ENCODE peak calls at places on chromosome 15, in ten cellular contexts. One of them, this sample, is unnamed.

GRCh38 chr15:68487087-68487843 is 55.3 kb upstream of the ITGA11 start:
- DNase-seq in transverse colon: no peak
- DNase-seq in PC-3: no peak
- DNase-seq in spleen: no peak
- DNase-seq in K562: no peak
- DNase-seq in stomach: no peak
- DNase-seq in body of pancreas: no peak
- DNase-seq in upper lobe of left lung: no peak
- DNase-seq in coronary artery: no peak
- DNase-seq in choroid plexus epithelial cell: peak
- DNase-seq in this sample: no peak

GRCh38 chr15:49467782-49468181 is 44.7 kb downstream of the FGF7 start:
- DNase-seq in upper lobe of left lung: no peak
- DNase-seq in spleen: no peak
- DNase-seq in stomach: no peak
- DNase-seq in transverse colon: no peak
- DNase-seq in PC-3: no peak
- DNase-seq in body of pancreas: no peak
- DNase-seq in coronary artery: no peak
- DNase-seq in choroid plexus epithelial cell: peak
- DNase-seq in K562: no peak
- DNase-seq in this sample: no peak

GRCh38 chr15:65920825-65921309 is 51.6 kb downstream of the RAB11A start:
- DNase-seq in choroid plexus epithelial cell: no peak
- DNase-seq in K562: no peak
- DNase-seq in coronary artery: no peak
- DNase-seq in spleen: no peak
- DNase-seq in transverse colon: no peak
- DNase-seq in upper lobe of left lung: no peak
- DNase-seq in body of pancreas: no peak
- DNase-seq in PC-3: no peak
- DNase-seq in stomach: no peak
- DNase-seq in this sample: no peak

GRCh38 chr15:71962537-71962936 is 152.2 kb downstream of the NR2E3 start:
- DNase-seq in transverse colon: no peak
- DNase-seq in K562: no peak
- DNase-seq in PC-3: peak
- DNase-seq in coronary artery: no peak
- DNase-seq in upper lobe of left lung: no peak
- DNase-seq in body of pancreas: no peak
- DNase-seq in choroid plexus epithelial cell: no peak
- DNase-seq in spleen: no peak
- DNase-seq in stomach: no peak
- DNase-seq in this sample: no peak

GRCh38 chr15:34847598-34847997 is 52.2 kb upstream of the ACTC1 start:
- DNase-seq in spleen: no peak
- DNase-seq in PC-3: no peak
- DNase-seq in coronary artery: no peak
- DNase-seq in transverse colon: no peak
- DNase-seq in K562: no peak
- DNase-seq in body of pancreas: no peak
- DNase-seq in choroid plexus epithelial cell: peak
- DNase-seq in stomach: no peak
- DNase-seq in upper lobe of left lung: no peak
- DNase-seq in this sample: no peak

GRCh38 chr15:75178171-75178937 is 23.3 kb upstream of the C15orf39 start:
- DNase-seq in upper lobe of left lung: peak
- DNase-seq in choroid plexus epithelial cell: peak
- DNase-seq in transverse colon: peak
- DNase-seq in stomach: peak
- DNase-seq in body of pancreas: peak
- DNase-seq in spleen: peak
- DNase-seq in coronary artery: no peak
- DNase-seq in PC-3: no peak
- DNase-seq in K562: peak
- DNase-seq in this sample: no peak

GRCh38 chr15:52529289-52529929 is 729 bp upstream of the MYO5A start:
- DNase-seq in transverse colon: peak
- DNase-seq in stomach: no peak
- DNase-seq in K562: no peak
- DNase-seq in spleen: peak
- DNase-seq in upper lobe of left lung: no peak
- DNase-seq in choroid plexus epithelial cell: no peak
- DNase-seq in coronary artery: no peak
- DNase-seq in PC-3: no peak
- DNase-seq in body of pancreas: no peak
- DNase-seq in this sample: no peak

GRCh38 chr15:41462396-41462795 is 31.3 kb upstream of the ITPKA start:
- DNase-seq in spleen: no peak
- DNase-seq in upper lobe of left lung: no peak
- DNase-seq in coronary artery: no peak
- DNase-seq in body of pancreas: no peak
- DNase-seq in choroid plexus epithelial cell: no peak
- DNase-seq in stomach: no peak
- DNase-seq in transverse colon: no peak
- DNase-seq in K562: no peak
- DNase-seq in PC-3: no peak
- DNase-seq in this sample: no peak

GRCh38 chr15:75761446-75762356 is 49.1 kb upstream of the CSPG4 start:
- DNase-seq in PC-3: no peak
- DNase-seq in spleen: peak
- DNase-seq in choroid plexus epithelial cell: no peak
- DNase-seq in body of pancreas: no peak
- DNase-seq in upper lobe of left lung: no peak
- DNase-seq in stomach: no peak
- DNase-seq in transverse colon: no peak
- DNase-seq in coronary artery: no peak
- DNase-seq in K562: no peak
- DNase-seq in this sample: no peak

GRCh38 chr15:61459785-61460707 is 230.9 kb upstream of the RORA start:
- DNase-seq in choroid plexus epithelial cell: peak
- DNase-seq in PC-3: peak
- DNase-seq in transverse colon: no peak
- DNase-seq in K562: no peak
- DNase-seq in stomach: no peak
- DNase-seq in upper lobe of left lung: no peak
- DNase-seq in body of pancreas: no peak
- DNase-seq in coronary artery: no peak
- DNase-seq in spleen: no peak
- DNase-seq in this sample: peak

GRCh38 chr15:75360391-75360790 is 8.0 kb downstream of the MAN2C1 start:
- DNase-seq in PC-3: no peak
- DNase-seq in transverse colon: no peak
- DNase-seq in coronary artery: no peak
- DNase-seq in K562: no peak
- DNase-seq in choroid plexus epithelial cell: no peak
- DNase-seq in body of pancreas: no peak
- DNase-seq in spleen: no peak
- DNase-seq in stomach: no peak
- DNase-seq in upper lobe of left lung: no peak
- DNase-seq in this sample: no peak

DNA sequence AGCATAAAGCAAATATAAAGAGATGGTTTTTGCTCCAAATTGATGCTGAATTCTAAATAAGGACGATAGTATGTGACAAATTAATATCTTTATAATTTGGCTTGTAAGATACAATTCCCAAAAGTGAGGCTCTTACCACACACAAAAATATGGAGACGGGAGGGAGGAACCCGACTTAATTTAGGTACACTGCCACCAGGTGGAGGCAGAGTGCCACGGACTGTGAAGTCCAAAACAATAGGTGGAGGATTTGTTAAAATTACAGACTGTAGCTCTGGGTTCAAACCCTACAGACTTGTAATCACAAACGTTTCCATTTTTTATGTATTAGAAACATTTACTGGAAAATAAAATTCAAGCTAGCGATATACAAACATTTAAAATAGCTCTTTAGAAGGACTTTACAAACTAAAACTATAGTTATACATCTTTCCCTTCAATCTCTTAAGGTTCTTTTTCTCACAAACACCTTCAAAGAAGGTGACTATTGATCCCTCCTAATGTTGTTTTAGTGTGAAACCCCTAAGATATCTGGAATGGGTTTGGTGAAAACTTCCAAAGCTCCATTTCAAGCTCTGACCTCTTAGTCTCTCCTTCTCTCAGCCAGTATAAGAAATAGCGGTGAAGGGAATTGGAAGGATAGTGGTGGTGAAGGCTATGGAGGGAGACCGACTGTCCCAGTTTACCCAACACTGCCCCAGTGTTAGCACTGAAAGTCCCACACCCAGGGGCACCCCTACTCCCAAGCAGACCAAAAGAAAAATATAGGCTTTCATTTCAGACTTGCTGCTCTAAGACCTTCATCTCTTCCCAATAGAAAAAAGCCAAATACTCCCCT is 89.7 kb downstream of the AQP9 start:
- DNase-seq in spleen: peak
- DNase-seq in stomach: peak
- DNase-seq in coronary artery: no peak
- DNase-seq in transverse colon: peak
- DNase-seq in choroid plexus epithelial cell: peak
- DNase-seq in PC-3: peak
- DNase-seq in K562: peak
- DNase-seq in body of pancreas: peak
- DNase-seq in upper lobe of left lung: no peak
- DNase-seq in this sample: peak
- TF ChIP-seq CTCF in spleen: peak
- TF ChIP-seq CTCF in stomach: peak
- TF ChIP-seq CTCF in coronary artery: peak
- TF ChIP-seq CTCF in transverse colon: peak
- TF ChIP-seq CTCF in choroid plexus epithelial cell: peak
- TF ChIP-seq CTCF in PC-3: peak
- TF ChIP-seq CTCF in K562: peak
- TF ChIP-seq CTCF in body of pancreas: peak
- TF ChIP-seq CTCF in upper lobe of left lung: peak
- TF ChIP-seq CTCF in this sample: peak

GRCh38 chr15:89828324-89829145 is 13.9 kb upstream of the ANPEP start:
- DNase-seq in transverse colon: peak
- DNase-seq in body of pancreas: peak
- DNase-seq in spleen: no peak
- DNase-seq in K562: no peak
- DNase-seq in PC-3: no peak
- DNase-seq in upper lobe of left lung: no peak
- DNase-seq in coronary artery: no peak
- DNase-seq in stomach: peak
- DNase-seq in choroid plexus epithelial cell: peak
- DNase-seq in this sample: no peak
- H3K4me3 ChIP-seq in transverse colon: no peak
- H3K4me3 ChIP-seq in body of pancreas: no peak
- H3K4me3 ChIP-seq in spleen: no peak
- H3K4me3 ChIP-seq in K562: no peak
- H3K4me3 ChIP-seq in PC-3: no peak
- H3K4me3 ChIP-seq in upper lobe of left lung: no peak
- H3K4me3 ChIP-seq in coronary artery: no peak
- H3K4me3 ChIP-seq in stomach: no peak
- H3K4me3 ChIP-seq in choroid plexus epithelial cell: no peak
- H3K4me3 ChIP-seq in this sample: no peak

GRCh38 chr15:29126821-29127461 is 142.7 kb downstream of the NSMCE3 start:
- DNase-seq in coronary artery: no peak
- DNase-seq in upper lobe of left lung: peak
- DNase-seq in spleen: peak
- DNase-seq in body of pancreas: no peak
- DNase-seq in choroid plexus epithelial cell: no peak
- DNase-seq in PC-3: no peak
- DNase-seq in K562: peak
- DNase-seq in transverse colon: no peak
- DNase-seq in stomach: no peak
- DNase-seq in this sample: no peak
- TF ChIP-seq CTCF in coronary artery: no peak
- TF ChIP-seq CTCF in upper lobe of left lung: no peak
- TF ChIP-seq CTCF in spleen: no peak
- TF ChIP-seq CTCF in body of pancreas: no peak
- TF ChIP-seq CTCF in choroid plexus epithelial cell: peak
- TF ChIP-seq CTCF in PC-3: peak
- TF ChIP-seq CTCF in K562: peak
- TF ChIP-seq CTCF in transverse colon: no peak
- TF ChIP-seq CTCF in stomach: no peak
- TF ChIP-seq CTCF in this sample: peak

GRCh38 chr15:90002428-90002844 is 1.3 kb downstream of the ZNF710 start:
- DNase-seq in coronary artery: no peak
- DNase-seq in spleen: peak
- DNase-seq in choroid plexus epithelial cell: peak
- DNase-seq in PC-3: peak
- DNase-seq in stomach: no peak
- DNase-seq in transverse colon: peak
- DNase-seq in K562: no peak
- DNase-seq in body of pancreas: peak
- DNase-seq in upper lobe of left lung: peak
- DNase-seq in this sample: no peak

GRCh38 chr15:90000175-90000923 is 775 bp upstream of the ZNF710 start:
- DNase-seq in PC-3: no peak
- DNase-seq in stomach: no peak
- DNase-seq in coronary artery: no peak
- DNase-seq in spleen: peak
- DNase-seq in upper lobe of left lung: peak
- DNase-seq in K562: no peak
- DNase-seq in body of pancreas: peak
- DNase-seq in transverse colon: peak
- DNase-seq in choroid plexus epithelial cell: peak
- DNase-seq in this sample: no peak

GRCh38 chr15:90001062-90001682 is at the start of gene ZNF710:
- DNase-seq in spleen: peak
- DNase-seq in K562: peak
- DNase-seq in body of pancreas: peak
- DNase-seq in choroid plexus epithelial cell: peak
- DNase-seq in PC-3: peak
- DNase-seq in upper lobe of left lung: peak
- DNase-seq in coronary artery: no peak
- DNase-seq in stomach: no peak
- DNase-seq in transverse colon: peak
- DNase-seq in this sample: peak

GRCh38 chr15:90003736-90004135 is 2.6 kb downstream of the ZNF710 start:
- DNase-seq in PC-3: no peak
- DNase-seq in transverse colon: no peak
- DNase-seq in body of pancreas: no peak
- DNase-seq in coronary artery: no peak
- DNase-seq in upper lobe of left lung: no peak
- DNase-seq in spleen: no peak
- DNase-seq in stomach: no peak
- DNase-seq in choroid plexus epithelial cell: no peak
- DNase-seq in K562: no peak
- DNase-seq in this sample: no peak

DNA sequence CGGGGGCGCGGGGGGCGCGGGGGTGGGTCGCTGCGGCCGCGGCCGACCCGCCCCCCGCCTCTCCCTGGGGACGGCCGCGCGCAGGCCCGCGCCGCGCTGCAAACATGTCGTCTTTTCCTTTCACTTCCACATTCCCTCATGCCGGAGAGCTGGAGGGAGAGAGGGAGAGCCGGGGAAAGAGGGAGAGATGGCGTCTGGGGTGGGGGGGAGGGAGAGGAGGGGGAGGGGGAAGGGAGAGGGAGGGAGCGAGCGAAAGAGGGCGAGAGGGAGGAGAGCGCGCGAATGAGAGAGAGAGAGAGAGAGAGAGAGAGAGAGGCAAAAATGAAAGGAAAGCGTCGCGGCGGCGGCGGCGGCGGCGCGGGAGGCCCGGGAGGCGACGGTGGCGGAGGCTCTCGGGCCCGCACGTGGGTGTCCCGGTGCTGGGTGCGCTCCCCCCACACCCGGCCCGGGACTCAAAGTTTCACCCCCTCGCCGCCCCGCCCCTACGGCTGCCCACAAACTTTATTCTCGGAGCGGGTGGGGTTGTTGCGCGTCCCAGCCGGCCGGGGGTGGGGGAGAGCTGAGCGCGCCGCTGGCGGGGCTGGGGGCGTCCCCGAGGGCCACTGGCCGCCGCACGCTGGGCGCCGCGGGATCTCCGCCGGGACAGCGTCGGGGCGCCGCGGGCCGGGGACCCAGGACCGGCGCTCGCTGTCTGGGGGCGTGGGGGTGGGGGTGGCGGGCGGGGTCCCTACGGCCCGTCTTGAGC is 731 bp downstream of the ZNF710 start:
- DNase-seq in K562: peak
- DNase-seq in choroid plexus epithelial cell: peak
- DNase-seq in transverse colon: peak
- DNase-seq in upper lobe of left lung: peak
- DNase-seq in body of pancreas: peak
- DNase-seq in stomach: peak
- DNase-seq in coronary artery: no peak
- DNase-seq in PC-3: peak
- DNase-seq in spleen: peak
- DNase-seq in this sample: no peak
- H3K4me3 ChIP-seq in K562: peak
- H3K4me3 ChIP-seq in choroid plexus epithelial cell: peak
- H3K4me3 ChIP-seq in transverse colon: peak
- H3K4me3 ChIP-seq in upper lobe of left lung: peak
- H3K4me3 ChIP-seq in body of pancreas: peak
- H3K4me3 ChIP-seq in stomach: peak
- H3K4me3 ChIP-seq in coronary artery: peak
- H3K4me3 ChIP-seq in PC-3: peak
- H3K4me3 ChIP-seq in spleen: peak
- H3K4me3 ChIP-seq in this sample: peak